ENCODE peak calls at places on chromosomes 13 and 19, in eight cellular contexts. R is glutamatergic neuron; C is HEK293T; Q is fibroblast of villous mesenchyme; A is naive B cell; H is CD8-positive, alpha-beta memory T cell; Y is activated T-helper 9 cell treated with anti-CD3 and anti-CD28 coated beads, Interleukin-2, amount 50 U/mL, for 16 hours; B is activated CD8-positive, alpha-beta memory T cell treated with anti-CD3 and anti-CD28 coated beads, Interleukin-2, amount 50 U/mL, for 4 hours. N is an unnamed sample.

GRCh38 chr13:24574847-24575246 is 62.3 kb upstream of the PARP4 start:
- DNase-seq in H (no peak), Y (no peak), R (no peak), B (no peak), A (no peak), Q (no peak), C (no peak), N (no peak)

GRCh38 chr19:35986664-35987570 is 8.1 kb upstream of the SDHAF1 start:
- DNase-seq in Q (no peak), Y (no peak), C (peak), A (peak), H (no peak), B (no peak), R (peak), N (no peak)

GRCh38 chr13:99355267-99356215 is 48.3 kb upstream of the GPR183 start:
- DNase-seq in B (no peak), Q (no peak), R (no peak), A (no peak), C (no peak), H (no peak), Y (no peak), N (no peak)

GRCh38 chr19:51407631-51408131 is 9.8 kb downstream of the SIGLEC10 start:
- DNase-seq in R (no peak), H (peak), Y (no peak), A (no peak), B (peak), C (peak), Q (peak), N (no peak)

GRCh38 chr13:68428292-68428691 is 1198.2 kb upstream of the PCDH9 start:
- DNase-seq in B (no peak), H (no peak), R (no peak), A (no peak), Q (no peak), C (no peak), Y (no peak), N (no peak)

GRCh38 chr13:66977156-66977555 is 253.0 kb downstream of the PCDH9 start:
- DNase-seq in Y (no peak), R (no peak), Q (no peak), A (no peak), H (no peak), C (no peak), B (no peak), N (no peak)

GRCh38 chr13:99290890-99291289 is 16.3 kb downstream of the GPR183 start:
- DNase-seq in Q (no peak), B (no peak), C (no peak), R (no peak), Y (no peak), A (no peak), H (no peak), N (no peak)

GRCh38 chr19:54335979-54336892 is 2.7 kb downstream of the LILRA4 start:
- DNase-seq in A (no peak), R (no peak), Y (no peak), C (no peak), B (no peak), H (no peak), Q (no peak), N (no peak)

GRCh38 chr19:58154287-58154678 is 3.7 kb upstream of the ZNF329 start:
- DNase-seq in B (no peak), H (no peak), Y (no peak), R (peak), A (no peak), Q (peak), C (no peak), N (no peak)

GRCh38 chr19:50418186-50419021 is at the start of gene SPIB:
- DNase-seq in B (no peak), R (no peak), Q (no peak), C (no peak), H (no peak), A (peak), Y (no peak), N (no peak)

N was measured in T-helper 17 cell.